ENCODE peak calls at places on chromosomes 16 and 17, in seven cellular contexts. Z is body of pancreas, T is K562, G is IMR-90, F is HCT116, J is stomach, O is Peyer's patch. V is an unnamed sample.

GRCh38 chr17:75364078-75364477 is 41.4 kb downstream of the GRB2 start:
- DNase-seq in F (no peak), T (no peak), J (no peak), Z (no peak), O (no peak), G (peak; percentile 84), V (no peak)

GRCh38 chr16:30893082-30893743 is 664 bp downstream of the BCL7C start:
- DNase-seq in J (no peak), O (peak; percentile 59), F (no peak), T (peak; percentile 19), Z (peak; percentile 22), G (no peak), V (peak; percentile 61)

GRCh38 chr17:34613064-34614019 is 34.0 kb downstream of the TMEM132E start:
- DNase-seq in F (no peak), J (no peak), O (no peak), G (no peak), T (peak; percentile 30), Z (peak; percentile 26), V (no peak)

GRCh38 chr17:76136276-76137025 is 4.6 kb downstream of the FOXJ1 start:
- DNase-seq in F (no peak), O (no peak), J (no peak), G (no peak), Z (no peak), T (no peak), V (peak; percentile 28)

GRCh38 chr16:8863594-8864424 is 5.0 kb downstream of the CARHSP1 start:
- DNase-seq in F (no peak), J (peak; percentile 87), G (no peak), Z (peak; percentile 95), O (peak; percentile 73), T (peak; percentile 74), V (peak; percentile 98)

GRCh38 chr16:85136705-85137322 is 24.5 kb upstream of the CIBAR2 start:
- DNase-seq in G (no peak), T (no peak), J (peak; percentile 31), F (no peak), O (no peak), Z (peak; percentile 46), V (peak; percentile 83)

GRCh38 chr16:9256196-9256595 is 164.8 kb downstream of the HAPSTR1 start:
- DNase-seq in Z (peak; percentile 53), F (peak; percentile 36), G (no peak), T (peak; percentile 68), J (peak; percentile 31), O (peak; percentile 57), V (no peak)

GRCh38 chr16:30185141-30185682 is 1.8 kb downstream of the CORO1A start:
- DNase-seq in Z (no peak), G (no peak), J (no peak), T (no peak), F (no peak), O (peak; percentile 63), V (peak; percentile 57)

GRCh38 chr17:57940217-57940616 is 15.0 kb downstream of the CUEDC1 start:
- DNase-seq in Z (peak; percentile 48), T (no peak), G (no peak), O (no peak), J (no peak), F (no peak), V (no peak)

GRCh38 chr17:57941384-57942370 is 13.5 kb downstream of the CUEDC1 start:
- DNase-seq in O (no peak), G (no peak), Z (no peak), J (no peak), T (no peak), F (no peak), V (no peak)

GRCh38 chr17:57939797-57940196 is 15.4 kb downstream of the CUEDC1 start:
- DNase-seq in J (no peak), O (peak; percentile 89), G (no peak), Z (no peak), F (no peak), T (peak; percentile 31), V (peak; percentile 36)

GRCh38 chr17:57943140-57943539 is 12.1 kb downstream of the CUEDC1 start:
- DNase-seq in T (no peak), J (no peak), O (no peak), Z (no peak), G (peak; percentile 51), F (no peak), V (no peak)

DNA sequence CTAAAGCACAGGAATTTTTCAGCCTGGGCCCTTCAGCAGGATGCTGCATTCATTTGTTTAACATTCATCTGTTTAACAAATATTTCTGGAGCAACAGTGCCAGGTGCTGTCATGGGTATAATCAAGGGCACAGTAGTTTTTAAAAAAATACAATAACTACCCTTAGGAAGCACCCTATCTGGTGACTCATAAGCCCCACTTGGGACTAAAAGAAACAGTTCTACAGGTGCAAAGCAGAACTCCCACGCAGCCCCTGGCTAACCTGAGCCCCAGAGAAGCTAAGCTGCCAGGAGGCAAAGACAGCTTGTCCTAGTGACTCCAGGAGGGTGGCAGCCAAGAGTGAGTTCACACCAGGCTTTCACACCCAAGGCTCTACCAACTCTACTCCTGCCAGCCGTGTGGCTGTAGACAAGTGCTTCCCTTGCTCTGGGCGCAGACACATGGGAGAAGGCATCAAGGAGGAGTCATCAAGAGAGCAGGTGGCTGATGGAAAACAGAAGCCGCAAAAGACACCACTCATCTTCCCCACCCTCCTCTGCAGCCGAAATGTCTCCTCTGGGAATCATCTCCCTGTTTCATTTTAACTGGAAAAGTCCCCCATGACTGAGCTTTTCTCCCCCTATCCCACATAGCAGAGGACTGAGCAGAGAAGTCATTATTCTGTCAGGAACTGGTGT is 14.4 kb downstream of the CUEDC1 start:
- DNase-seq in O (no peak), G (no peak), Z (peak; percentile 73), J (no peak), T (no peak), F (no peak), V (no peak)
- H3K4me1 ChIP-seq in O (peaks cover 58% of the 10 kb centered on the region), G (peaks cover 22% of the 10 kb centered on the region), Z (peaks cover 48% of the 10 kb centered on the region), J (peaks cover 98% of the 10 kb centered on the region), T (peaks cover 4% of the 10 kb centered on the region), F (peaks cover 96% of the 10 kb centered on the region), V (no peaks in the 10 kb centered on the region)

DNA sequence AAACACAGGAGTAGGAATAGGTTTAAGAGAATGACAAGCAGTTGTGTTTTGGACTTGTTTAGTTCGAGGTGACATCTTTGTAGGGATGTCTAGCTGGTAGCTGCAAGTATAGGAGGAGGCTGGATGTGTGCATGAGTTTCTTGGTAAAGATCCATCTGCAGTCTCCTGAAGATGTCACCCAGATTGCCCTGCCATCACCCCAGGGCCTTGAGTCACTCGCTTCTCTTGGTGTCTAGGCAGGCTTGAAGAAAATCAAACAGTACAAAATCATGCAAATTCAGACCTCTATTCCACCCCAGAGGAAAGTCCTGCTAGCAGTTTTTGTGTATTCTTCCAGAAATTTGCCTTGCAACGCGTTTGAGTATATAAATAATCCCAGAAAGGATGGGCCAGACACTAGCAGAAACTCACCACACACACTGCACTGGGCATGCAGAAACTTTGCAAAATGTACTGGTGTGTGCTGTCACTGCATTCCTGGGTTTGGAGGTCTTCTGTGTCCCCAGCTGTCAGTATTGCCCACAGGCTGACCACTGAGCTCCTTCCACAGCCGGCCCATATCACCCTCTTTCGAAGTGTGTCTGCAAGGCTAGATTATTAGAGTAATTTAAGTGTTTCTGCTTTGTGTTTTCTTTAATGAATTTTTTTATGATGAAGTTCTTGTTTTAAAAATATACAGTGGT is 51.5 kb downstream of the TENT4B start:
- DNase-seq in Z (no peak), F (no peak), J (no peak), G (no peak), T (no peak), O (no peak), V (no peak)
- H3K27ac ChIP-seq in Z (no peak overlapping the region), F (no peak overlapping the region), J (peak overlapping the region; percentile 75), G (peak overlapping the region; percentile 17), T (no peak overlapping the region), O (no peak overlapping the region), V (no peak overlapping the region)

GRCh38 chr17:78933959-78934568 is 8.9 kb upstream of the TIMP2 start:
- DNase-seq in O (peak; percentile 90), F (no peak), T (no peak), G (peak; percentile 100), Z (peak; percentile 99), J (peak; percentile 96), V (peak; percentile 85)
- TF ChIP-seq POLR2A in O (no peak), F (no peak), T (no peak), G (peak; percentile 86), Z (peak; percentile 65), J (no peak), V (no peak)

GRCh38 chr17:28925912-28926365 is 23.1 kb upstream of the DHRS13 start:
- DNase-seq in O (peak; percentile 60), J (no peak), F (no peak), T (peak; percentile 61), Z (no peak), G (peak; percentile 92), V (no peak)

GRCh38 chr17:28926366-28926765 is 23.5 kb upstream of the DHRS13 start:
- DNase-seq in Z (no peak), J (no peak), T (no peak), G (no peak), F (no peak), O (no peak), V (no peak)

GRCh38 chr17:28926786-28927185 is 23.9 kb upstream of the DHRS13 start:
- DNase-seq in F (no peak), O (no peak), T (peak; percentile 35), Z (no peak), G (no peak), J (no peak), V (no peak)

GRCh38 chr17:28929769-28930168 is 21.5 kb downstream of the PHF12 start:
- DNase-seq in O (no peak), F (no peak), Z (no peak), T (no peak), J (no peak), G (no peak), V (no peak)

DNA sequence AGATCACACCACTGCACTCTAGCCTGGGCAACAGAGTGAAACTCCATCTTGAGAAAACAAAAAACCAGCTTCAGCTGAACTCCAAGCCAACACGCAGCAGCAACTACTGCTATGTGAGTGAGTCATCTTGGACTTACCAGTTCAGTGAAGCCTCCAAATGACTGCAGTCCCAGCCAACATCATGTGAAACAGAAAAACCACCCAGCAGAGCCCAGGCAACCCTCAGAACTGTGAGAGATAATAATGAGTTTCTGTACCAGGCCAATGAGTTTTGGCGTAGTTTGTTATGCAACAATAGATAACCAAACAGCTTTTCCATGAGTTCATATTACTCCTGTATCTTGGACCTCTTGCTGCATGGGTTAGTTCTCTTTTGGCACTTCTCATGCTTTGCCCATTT is 23.3 kb downstream of the PHF12 start:
- DNase-seq in G (peak; percentile 48), O (no peak), T (peak; percentile 60), J (no peak), F (no peak), Z (no peak), V (no peak)
- H3K4me1 ChIP-seq in G (peaks cover 14% of the 10 kb centered on the region), O (peaks cover 17% of the 10 kb centered on the region), T (peaks cover 6% of the 10 kb centered on the region), J (peaks cover 57% of the 10 kb centered on the region), F (no peaks in the 10 kb centered on the region), Z (peaks cover 5% of the 10 kb centered on the region), V (peaks cover 4% of the 10 kb centered on the region)

GRCh38 chr17:81332949-81333570 is 38.0 kb upstream of the SLC38A10 start:
- DNase-seq in O (no peak), Z (no peak), J (no peak), G (no peak), F (no peak), T (no peak), V (no peak)

GRCh38 chr17:81334987-81335386 is 39.9 kb upstream of the SLC38A10 start:
- DNase-seq in T (no peak), J (no peak), O (no peak), F (no peak), G (no peak), Z (no peak), V (no peak)

GRCh38 chr17:81334419-81334896 is 39.4 kb upstream of the SLC38A10 start:
- DNase-seq in O (no peak), G (no peak), T (no peak), F (no peak), J (no peak), Z (peak; percentile 63), V (no peak)

GRCh38 chr17:81332118-81332834 is 37.2 kb upstream of the SLC38A10 start:
- DNase-seq in G (no peak), F (no peak), T (no peak), J (no peak), O (no peak), Z (no peak), V (no peak)

GRCh38 chr17:81333626-81334368 is 38.7 kb upstream of the SLC38A10 start:
- DNase-seq in G (no peak), Z (no peak), F (no peak), O (no peak), J (no peak), T (no peak), V (no peak)
- H3K27ac ChIP-seq in G (no peak overlapping the region), Z (no peak overlapping the region), F (peak overlapping the region; percentile 7), O (no peak overlapping the region), J (no peak overlapping the region), T (no peak overlapping the region), V (no peak overlapping the region)

V was measured in right lobe of liver.